ENCODE peak calls at places on chromosomes 5 and 9, in five cellular contexts. R is NCI-H2081, K is IMR-90, S is HEK293T, Q is esophagus squamous epithelium. V is an unnamed sample.
A peak's percentile ranks its signal among the peaks of the same experiment; 100 is the strongest.

GRCh38 chr5:61311836-61312808 is 19.9 kb upstream of the ZSWIM6 start:
- DNase-seq in R (no peak), K (peak; percentile 91), Q (no peak), S (no peak), V (peak; percentile 94)

GRCh38 chr5:32828492-32828891 is 117.4 kb downstream of the NPR3 start:
- DNase-seq in S (no peak), Q (no peak), K (peak; percentile 28), R (no peak), V (peak; percentile 19)

GRCh38 chr9:129281506-129282145 is 103.6 kb upstream of the IER5L start:
- DNase-seq in R (no peak), K (no peak), S (no peak), Q (no peak), V (no peak)

GRCh38 chr5:173458819-173459218 is 130.6 kb upstream of the STC2 start:
- DNase-seq in R (no peak), K (peak; percentile 88), S (no peak), Q (no peak), V (peak; percentile 85)

GRCh38 chr9:111005711-111006482 is 32.4 kb downstream of the LPAR1 start:
- DNase-seq in S (no peak), K (peak; percentile 50), Q (no peak), R (no peak), V (no peak)

GRCh38 chr5:136011427-136012001 is 17.3 kb upstream of the TGFBI start:
- DNase-seq in R (no peak), S (no peak), Q (no peak), K (peak; percentile 85), V (peak; percentile 94)

GRCh38 chr5:122163151-122164069 is 34.1 kb downstream of the ZNF474 start:
- DNase-seq in S (no peak), R (no peak), Q (no peak), K (peak; percentile 95), V (peak; percentile 97)

GRCh38 chr9:20314981-20315380 is 307.3 kb downstream of the MLLT3 start:
- DNase-seq in K (no peak), Q (no peak), S (no peak), R (no peak), V (no peak)

GRCh38 chr9:72149231-72149975 is at the start of gene GDA:
- DNase-seq in R (peak; percentile 26), K (no peak), Q (no peak), S (peak; percentile 12), V (no peak)

GRCh38 chr5:132661231-132662003 is 3.4 kb downstream of the IL13 start:
- DNase-seq in Q (no peak), S (no peak), R (no peak), K (no peak), V (no peak)

GRCh38 chr9:117359910-117360309 is 54.9 kb downstream of the ASTN2 start:
- DNase-seq in S (no peak), Q (no peak), K (no peak), R (no peak), V (no peak)

GRCh38 chr5:149036168-149036567 is 26.7 kb downstream of the SH3TC2 start:
- DNase-seq in R (no peak), K (no peak), S (no peak), Q (no peak), V (no peak)

GRCh38 chr9:8717146-8717545 is 917.6 kb upstream of the DMAC1 start:
- DNase-seq in K (no peak), R (no peak), Q (no peak), S (no peak), V (peak; percentile 9)

GRCh38 chr5:74641778-74642542 is 1.4 kb upstream of the ENC1 start:
- DNase-seq in Q (no peak), R (peak; percentile 1), S (peak; percentile 36), K (peak; percentile 87), V (peak; percentile 82)